ENCODE peak calls at places on chromosomes 5 and 9, in eight cellular contexts. P is SK-N-SH, R is HCT116, O is pancreas, A is OCI-LY7, B is GM23248, K is PC-3, D is esophagus squamous epithelium. J is an unnamed sample. For H3K4me1 and H3K9me3, the result is how much of the 10 kb centered on the place peaks cover.

GRCh38 chr9:127138444-127138843 is 16.0 kb upstream of the ANGPTL2 start:
- DNase-seq in P (no peak), R (no peak), O (no peak), A (no peak), B (no peak), K (no peak), D (no peak), J (no peak)

GRCh38 chr9:123423036-123423640 is 67.1 kb downstream of the CRB2 start:
- DNase-seq in P (no peak), R (no peak), O (no peak), A (no peak), B (no peak), K (no peak), D (no peak), J (peak)

GRCh38 chr5:17042041-17042440 is 106.0 kb upstream of the MYO10 start:
- DNase-seq in P (peak), R (no peak), O (no peak), A (no peak), B (no peak), K (no peak), D (no peak), J (no peak)

GRCh38 chr5:35162848-35163770 is 67.2 kb downstream of the PRLR start:
- DNase-seq in P (no peak), R (no peak), O (no peak), A (no peak), B (no peak), K (no peak), D (no peak), J (no peak)

GRCh38 chr5:58085800-58086199 is 374.1 kb downstream of the PLK2 start:
- DNase-seq in P (no peak), R (peak), O (no peak), A (no peak), B (peak), K (peak), D (no peak), J (no peak)

GRCh38 chr9:14372437-14373318 is 58.7 kb upstream of the NFIB start:
- DNase-seq in P (peak), R (peak), O (no peak), A (no peak), B (peak), K (peak), D (no peak), J (peak)

GRCh38 chr9:2242778-2243395 is 227.7 kb downstream of the SMARCA2 start:
- DNase-seq in P (no peak), R (no peak), O (no peak), A (no peak), B (peak), K (no peak), D (no peak), J (no peak)

GRCh38 chr9:124849801-124850200 is 3.5 kb upstream of the WDR38 start:
- DNase-seq in P (no peak), R (no peak), O (no peak), A (no peak), B (peak), K (no peak), D (no peak), J (peak)

GRCh38 chr5:38809388-38810359 is 36.1 kb upstream of the OSMR start:
- DNase-seq in P (peak), R (peak), O (peak), A (peak), B (peak), K (peak), D (peak), J (peak)

DNA sequence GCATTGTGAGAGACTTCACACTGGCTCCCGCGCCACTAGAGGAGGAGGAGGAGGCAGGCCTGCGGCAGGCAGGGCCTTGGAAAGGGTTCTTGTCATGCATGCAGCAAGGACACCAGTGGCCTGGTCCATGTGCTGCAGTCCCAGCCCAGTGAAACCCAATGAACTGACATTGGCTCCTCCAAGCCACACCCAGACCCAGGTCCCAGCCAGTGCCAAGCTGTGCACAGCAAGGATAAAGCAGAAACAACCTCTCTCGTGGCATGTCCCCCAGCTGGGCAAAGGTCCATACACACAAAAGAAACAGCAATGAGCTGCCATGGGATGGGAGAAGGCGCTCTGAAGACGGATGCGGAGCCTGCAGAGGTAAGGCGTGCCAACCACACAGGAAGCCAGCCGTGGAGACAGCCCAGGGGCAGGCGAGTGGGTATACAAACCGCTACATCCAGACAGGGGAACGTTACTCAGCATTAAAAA is 89.2 kb downstream of the SEMA4D start:
- DNase-seq in P (no peak), R (no peak), O (no peak), A (no peak), B (no peak), K (peak), D (no peak), J (peak)
- H3K4me1 ChIP-seq in P (half or more), R (under half), O (under half), A (under half), B (under half), K (under half), D (under half), J (under half)

DNA sequence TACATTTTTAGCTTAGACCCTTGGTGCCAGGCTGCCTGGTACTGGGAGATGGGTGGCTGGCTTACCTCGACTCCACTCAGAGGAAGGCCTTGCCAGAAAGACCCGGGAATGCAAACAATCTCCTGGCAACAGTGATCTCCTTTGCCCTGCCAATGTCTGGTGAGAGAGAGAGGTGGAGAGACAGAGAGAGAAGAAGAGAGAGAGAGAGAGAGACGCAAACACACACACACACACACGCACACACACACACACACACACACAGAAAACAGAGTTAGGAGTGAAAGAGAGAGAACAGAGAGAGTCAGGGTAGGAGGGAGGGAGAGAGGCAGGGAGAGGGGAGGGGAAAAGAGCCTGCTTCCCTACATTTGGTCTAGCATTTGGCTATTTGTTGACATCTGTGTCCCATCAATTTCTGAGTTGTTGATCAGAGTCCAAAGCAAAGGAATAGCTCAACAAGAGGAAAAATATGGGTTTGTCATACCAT is 181.6 kb upstream of the MAP1B start:
- DNase-seq in P (no peak), R (no peak), O (no peak), A (no peak), B (peak), K (no peak), D (no peak), J (peak)
- H3K27ac ChIP-seq in P (peak), R (no peak), O (no peak), A (no peak), B (peak), K (peak), D (peak), J (peak)

GRCh38 chr5:71825992-71826391 is 106.9 kb downstream of the CARTPT start:
- DNase-seq in P (no peak), R (no peak), O (no peak), A (no peak), B (no peak), K (no peak), D (no peak), J (no peak)
- H3K9me3 ChIP-seq in P (under half), R (under half), O (under half), A (under half), B (under half), K (under half), D (under half), J (under half)

GRCh38 chr9:112489039-112489546 is 2.5 kb downstream of the KIAA1958 start:
- DNase-seq in P (no peak), R (no peak), O (no peak), A (no peak), B (no peak), K (no peak), D (no peak), J (no peak)
- H3K4me1 ChIP-seq in P (under half), R (under half), O (under half), A (under half), B (half or more), K (under half), D (under half), J (under half)

J was measured in right cardiac atrium.